ENCODE peak calls at places on chromosomes 2 and 18, in ten cellular contexts. C is left ventricle myocardium inferior, L is astrocyte of the cerebellum, V is SK-N-SH, H is omental fat pad, G is neural crest cell, E is RWPE1, W is MCF 10A, F is GM06990, X is WTC11. S is an unnamed sample.

GRCh38 chr2:85714841-85715240 is 20.7 kb downstream of the GNLY start:
- DNase-seq in F (no peak), W (no peak), H (no peak), V (no peak), X (no peak), L (no peak), G (no peak), E (no peak), C (no peak), S (no peak)

GRCh38 chr2:170509460-170510193 is 205.5 kb upstream of the SP5 start:
- DNase-seq in F (peak), X (no peak), W (no peak), C (no peak), V (no peak), G (no peak), H (no peak), L (no peak), E (no peak), S (no peak)

GRCh38 chr2:24050041-24050655 is 607 bp downstream of the FKBP1B start:
- DNase-seq in X (peak), F (peak), E (no peak), W (no peak), C (peak), H (no peak), L (no peak), V (peak), G (peak), S (no peak)

GRCh38 chr2:151826737-151827157 is 1.5 kb downstream of the ARL5A start:
- DNase-seq in L (no peak), W (peak), G (no peak), V (peak), F (no peak), C (no peak), E (no peak), H (no peak), X (no peak), S (no peak)

GRCh38 chr18:711330-711692 is 1.1 kb downstream of the ENOSF1 start:
- DNase-seq in E (peak), W (no peak), G (no peak), V (peak), F (no peak), X (no peak), H (no peak), L (no peak), C (no peak), S (no peak)

GRCh38 chr2:127581050-127581345 is 45.5 kb downstream of the MYO7B start:
- DNase-seq in V (no peak), X (no peak), H (no peak), E (no peak), F (no peak), L (no peak), C (no peak), G (no peak), W (no peak), S (no peak)

GRCh38 chr18:3016584-3017292 is 3.8 kb upstream of the LPIN2 start:
- DNase-seq in V (no peak), X (no peak), F (no peak), H (no peak), L (no peak), W (no peak), E (no peak), G (no peak), C (no peak), S (no peak)

GRCh38 chr2:106886916-106887758 is 1.2 kb upstream of the ST6GAL2 start:
- DNase-seq in W (peak), V (peak), L (no peak), C (peak), H (no peak), E (peak), G (peak), F (peak), X (peak), S (peak)

GRCh38 chr2:168545439-168546082 is 89.5 kb downstream of the CERS6 start:
- DNase-seq in E (peak), G (no peak), C (no peak), H (no peak), L (peak), F (no peak), V (no peak), W (peak), X (no peak), S (peak)

GRCh38 chr18:25248755-25249154 is 103.2 kb downstream of the ZNF521 start:
- DNase-seq in C (no peak), W (no peak), E (no peak), X (no peak), L (no peak), F (no peak), H (no peak), V (no peak), G (no peak), S (no peak)

GRCh38 chr2:236960516-236960915 is 125.2 kb upstream of the COPS8 start:
- DNase-seq in H (no peak), X (no peak), F (no peak), W (no peak), G (no peak), L (no peak), C (no peak), E (no peak), V (no peak), S (no peak)

GRCh38 chr2:54047658-54048057 is 67.8 kb upstream of the ACYP2 start:
- DNase-seq in X (no peak), E (no peak), W (no peak), G (no peak), H (no peak), L (no peak), C (no peak), F (no peak), V (no peak), S (no peak)

GRCh38 chr2:149661844-149662243 is 74.3 kb upstream of the MMADHC start:
- DNase-seq in C (no peak), X (no peak), E (no peak), F (no peak), G (no peak), W (peak), V (no peak), L (peak), H (no peak), S (peak)

GRCh38 chr2:101759162-101759561 is 61.7 kb downstream of the MAP4K4 start:
- DNase-seq in H (no peak), L (peak), V (no peak), X (no peak), E (peak), C (no peak), G (no peak), F (no peak), W (peak), S (peak)

GRCh38 chr18:45780568-45780967 is 44.9 kb upstream of the SIGLEC15 start:
- DNase-seq in G (no peak), V (no peak), W (no peak), C (no peak), X (no peak), E (no peak), L (no peak), F (no peak), H (no peak), S (no peak)

GRCh38 chr2:60429681-60430080 is 123.8 kb downstream of the BCL11A start:
- DNase-seq in L (no peak), H (no peak), E (no peak), G (no peak), C (no peak), X (no peak), V (no peak), F (no peak), W (no peak), S (no peak)

GRCh38 chr2:214019229-214019972 is 391.5 kb upstream of the VWC2L start:
- DNase-seq in C (no peak), W (peak), E (peak), G (no peak), H (no peak), L (peak), X (no peak), V (no peak), F (no peak), S (peak)

GRCh38 chr2:168692132-168692762 is 110.2 kb upstream of the NOSTRIN start:
- DNase-seq in L (no peak), F (no peak), C (no peak), G (no peak), X (no peak), W (no peak), E (no peak), V (no peak), H (no peak), S (no peak)

GRCh38 chr2:199798881-199799580 is 52.0 kb downstream of the FTCDNL1 start:
- DNase-seq in E (no peak), H (no peak), F (no peak), V (no peak), G (no peak), C (peak), X (no peak), W (no peak), L (peak), S (no peak)

GRCh38 chr2:240392084-240392947 is 43.1 kb upstream of the GPC1 start:
- DNase-seq in V (no peak), E (no peak), L (no peak), C (no peak), F (no peak), H (no peak), X (peak), G (peak), W (no peak), S (no peak)

GRCh38 chr2:36562973-36563532 is 34.9 kb downstream of the FEZ2 start:
- DNase-seq in C (no peak), L (no peak), G (no peak), W (peak), X (no peak), V (no peak), H (no peak), F (no peak), E (no peak), S (no peak)

GRCh38 chr2:134089454-134089853 is 164.4 kb upstream of the MGAT5 start:
- DNase-seq in E (no peak), F (no peak), L (no peak), H (no peak), V (no peak), G (no peak), X (no peak), C (no peak), W (no peak), S (no peak)

GRCh38 chr2:85988210-85988913 is 99.6 kb upstream of the ST3GAL5 start:
- DNase-seq in W (no peak), H (no peak), F (no peak), X (no peak), V (no peak), L (no peak), E (no peak), G (no peak), C (no peak), S (no peak)

GRCh38 chr2:202780514-202781021 is 91.0 kb downstream of the ICA1L start:
- DNase-seq in V (no peak), W (peak), H (no peak), C (no peak), X (no peak), F (peak), E (peak), L (peak), G (no peak), S (peak)

GRCh38 chr18:42028232-42028832 is 73.3 kb downstream of the PIK3C3 start:
- DNase-seq in F (no peak), C (no peak), W (peak), E (peak), G (peak), H (no peak), L (peak), V (peak), X (peak), S (no peak)

GRCh38 chr2:58240595-58240937 is 559 bp downstream of the FANCL start:
- DNase-seq in C (no peak), E (peak), V (peak), L (peak), G (no peak), H (no peak), F (no peak), W (peak), X (no peak), S (peak)

GRCh38 chr2:120802161-120802560 is 66.5 kb downstream of the GLI2 start:
- DNase-seq in H (no peak), G (no peak), F (no peak), E (no peak), C (no peak), L (no peak), X (no peak), V (no peak), W (no peak), S (no peak)

GRCh38 chr2:30078521-30078920 is 68.3 kb upstream of the YPEL5 start:
- DNase-seq in C (no peak), W (no peak), X (no peak), G (no peak), H (no peak), L (no peak), V (no peak), F (no peak), E (no peak), S (no peak)
- TF ChIP-seq CTCF in C (no peak), W (no peak), X (no peak), G (no peak), H (no peak), L (no peak), V (peak), F (peak), E (no peak), S (peak)

DNA sequence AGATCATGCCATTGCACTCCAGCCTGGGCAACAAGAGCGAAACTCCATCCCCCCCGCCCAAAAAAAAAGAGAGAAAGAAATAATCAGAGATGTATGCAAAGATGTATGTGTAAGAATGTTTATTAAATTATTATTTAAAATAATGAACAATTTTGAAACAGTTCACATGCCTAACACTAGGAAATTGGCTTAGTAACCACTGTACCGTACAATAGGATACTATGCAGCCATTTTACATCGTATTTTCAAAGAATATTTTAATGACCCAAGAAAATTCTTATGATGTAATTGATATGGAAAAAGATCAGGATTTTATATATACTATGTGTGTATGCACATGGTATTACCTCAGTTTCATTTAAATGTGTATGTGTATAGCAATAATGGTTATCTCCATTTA is 190.5 kb downstream of the ZFP36L2 start:
- DNase-seq in G (no peak), H (no peak), X (no peak), F (no peak), W (no peak), L (no peak), C (no peak), V (no peak), E (no peak), S (no peak)
- TF ChIP-seq CTCF in G (peak), H (no peak), X (no peak), F (no peak), W (no peak), L (no peak), C (no peak), V (peak), E (no peak), S (peak)

GRCh38 chr2:73979686-73980085 is 5.0 kb upstream of the TET3 start:
- DNase-seq in H (no peak), L (peak), F (no peak), W (peak), E (peak), X (no peak), G (no peak), C (no peak), V (no peak), S (peak)

GRCh38 chr2:73979021-73979420 is 5.7 kb upstream of the TET3 start:
- DNase-seq in C (no peak), W (peak), E (no peak), F (no peak), G (no peak), V (no peak), X (no peak), H (no peak), L (no peak), S (no peak)

GRCh38 chr2:73982140-73982617 is 2.5 kb upstream of the TET3 start:
- DNase-seq in G (no peak), E (peak), X (no peak), F (no peak), C (no peak), V (no peak), W (peak), L (no peak), H (no peak), S (peak)

GRCh38 chr2:73981081-73981968 is 3.4 kb upstream of the TET3 start:
- DNase-seq in C (no peak), W (peak), G (peak), V (peak), L (no peak), H (no peak), X (peak), F (peak), E (no peak), S (no peak)

DNA sequence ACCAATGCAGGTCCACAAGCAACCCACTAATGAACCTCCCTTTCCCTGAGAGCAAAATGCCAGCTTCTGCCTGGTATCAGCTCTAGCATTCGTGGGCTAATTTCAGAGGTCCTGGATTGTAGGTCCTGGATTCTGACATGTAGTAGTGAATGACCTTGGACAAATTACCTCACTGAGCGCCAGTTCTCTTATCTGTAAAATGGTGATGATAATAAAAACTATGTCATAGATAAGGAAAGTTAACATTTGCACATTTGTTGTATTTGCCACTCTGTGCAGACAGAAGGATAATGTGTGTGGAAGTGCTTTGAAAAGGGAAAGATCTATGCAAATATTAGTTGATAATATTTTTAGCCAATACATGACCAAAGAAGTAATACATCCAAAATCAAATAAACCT is 4.1 kb upstream of the TET3 start:
- DNase-seq in W (no peak), F (no peak), X (no peak), H (no peak), G (no peak), E (no peak), L (no peak), V (no peak), C (no peak), S (no peak)
- TF ChIP-seq CTCF in W (no peak), F (no peak), X (no peak), H (no peak), G (no peak), E (no peak), L (no peak), V (no peak), C (no peak), S (no peak)

GRCh38 chr2:173952267-173953046 is 12.7 kb downstream of the SP3 start:
- DNase-seq in C (no peak), W (no peak), X (no peak), G (no peak), L (no peak), F (no peak), H (no peak), E (no peak), V (no peak), S (no peak)
- TF ChIP-seq CTCF in C (no peak), W (no peak), X (no peak), G (no peak), L (no peak), F (no peak), H (no peak), E (no peak), V (peak), S (peak)

GRCh38 chr18:75437979-75438378 is 10.5 kb upstream of the SMIM21 start:
- DNase-seq in W (no peak), G (no peak), E (no peak), L (no peak), F (no peak), X (no peak), H (no peak), V (no peak), C (no peak), S (no peak)

GRCh38 chr18:75439356-75439755 is 11.9 kb upstream of the SMIM21 start:
- DNase-seq in H (no peak), X (no peak), F (no peak), W (no peak), C (no peak), L (no peak), E (no peak), G (no peak), V (no peak), S (no peak)

GRCh38 chr18:75441921-75442320 is 14.4 kb upstream of the SMIM21 start:
- DNase-seq in G (no peak), H (no peak), V (no peak), L (no peak), C (no peak), E (no peak), X (no peak), W (no peak), F (no peak), S (no peak)

GRCh38 chr18:75433098-75433497 is 5.6 kb upstream of the SMIM21 start:
- DNase-seq in L (no peak), W (no peak), E (no peak), H (no peak), V (no peak), G (no peak), X (no peak), C (no peak), F (no peak), S (no peak)

GRCh38 chr18:75438891-75439290 is 11.4 kb upstream of the SMIM21 start:
- DNase-seq in V (no peak), G (no peak), F (no peak), W (no peak), E (no peak), C (no peak), X (no peak), L (no peak), H (no peak), S (no peak)
- TF ChIP-seq CTCF in V (no peak), G (no peak), F (no peak), W (no peak), E (no peak), C (no peak), X (no peak), L (no peak), H (no peak), S (no peak)

GRCh38 chr2:195695002-195695631 is 38.1 kb downstream of the SLC39A10 start:
- DNase-seq in E (no peak), X (peak), C (no peak), L (no peak), V (no peak), H (no peak), G (no peak), W (no peak), F (no peak), S (no peak)
- TF ChIP-seq CTCF in E (no peak), X (no peak), C (no peak), L (no peak), V (no peak), H (no peak), G (no peak), W (no peak), F (no peak), S (no peak)

S was measured in foreskin keratinocyte.